ENCODE peak calls at places on chromosome 10, in six cellular contexts. G is astrocyte of the cerebellum, A is SJSA1, T is cardiac fibroblast, V is bronchial epithelial cell, K is GM12891. J is an unnamed sample.

GRCh38 chr10:89337493-89337892 is 9.7 kb downstream of the IFIT3 start:
- DNase-seq in G (no peak), A (no peak), T (peak), V (peak), K (no peak), J (no peak)

GRCh38 chr10:119781498-119781897 is 55.6 kb downstream of the INPP5F start:
- DNase-seq in G (no peak), A (no peak), T (no peak), V (no peak), K (no peak), J (no peak)

GRCh38 chr10:43350139-43350538 is 21.3 kb upstream of the FXYD4 start:
- DNase-seq in G (no peak), A (no peak), T (peak), V (no peak), K (no peak), J (no peak)

GRCh38 chr10:68342909-68343516 is 10.3 kb upstream of the PBLD start:
- DNase-seq in G (no peak), A (no peak), T (no peak), V (no peak), K (no peak), J (no peak)

GRCh38 chr10:57098146-57098545 is 737.1 kb upstream of the ZWINT start:
- DNase-seq in G (no peak), A (no peak), T (no peak), V (no peak), K (no peak), J (no peak)

GRCh38 chr10:17129711-17130110 is at the start of gene CUBN:
- DNase-seq in G (no peak), A (no peak), T (no peak), V (no peak), K (no peak), J (no peak)

GRCh38 chr10:58734116-58734515 is 221.4 kb downstream of the BICC1 start:
- DNase-seq in G (peak), A (no peak), T (peak), V (no peak), K (no peak), J (no peak)

GRCh38 chr10:70651661-70652060 is 20.6 kb upstream of the ADAMTS14 start:
- DNase-seq in G (no peak), A (no peak), T (no peak), V (peak), K (no peak), J (no peak)

GRCh38 chr10:115059301-115059898 is 33.8 kb upstream of the ATRNL1 start:
- DNase-seq in G (no peak), A (no peak), T (no peak), V (no peak), K (no peak), J (no peak)

GRCh38 chr10:1452777-1453176 is 284.5 kb downstream of the ADARB2 start:
- DNase-seq in G (no peak), A (no peak), T (no peak), V (no peak), K (no peak), J (no peak)

GRCh38 chr10:81814842-81815241 is 60.2 kb upstream of the NRG3 start:
- DNase-seq in G (no peak), A (no peak), T (no peak), V (no peak), K (no peak), J (no peak)

GRCh38 chr10:124243702-124244121 is 150.3 kb upstream of the CHST15 start:
- DNase-seq in G (no peak), A (peak), T (no peak), V (no peak), K (no peak), J (no peak)

GRCh38 chr10:131975003-131975402 is 6.7 kb downstream of the BNIP3 start:
- DNase-seq in G (no peak), A (no peak), T (no peak), V (no peak), K (no peak), J (no peak)

GRCh38 chr10:79192677-79193003 is 123.9 kb downstream of the ZMIZ1 start:
- DNase-seq in G (no peak), A (peak), T (peak), V (no peak), K (no peak), J (no peak)

GRCh38 chr10:79386637-79387465 is 39.6 kb downstream of the PPIF start:
- DNase-seq in G (no peak), A (peak), T (peak), V (no peak), K (peak), J (no peak)

GRCh38 chr10:95475827-95476481 is 85.2 kb downstream of the SORBS1 start:
- DNase-seq in G (no peak), A (no peak), T (no peak), V (no peak), K (no peak), J (no peak)

GRCh38 chr10:91208645-91209044 is 11.8 kb upstream of the PCGF5 start:
- DNase-seq in G (no peak), A (no peak), T (peak), V (no peak), K (no peak), J (no peak)

GRCh38 chr10:91514025-91514424 is 103.9 kb downstream of the HECTD2 start:
- DNase-seq in G (no peak), A (no peak), T (no peak), V (no peak), K (no peak), J (no peak)

GRCh38 chr10:73816917-73817729 is 5.7 kb upstream of the NDST2 start:
- DNase-seq in G (no peak), A (no peak), T (peak), V (peak), K (no peak), J (no peak)

GRCh38 chr10:1870491-1870890 is 133.2 kb upstream of the ADARB2 start:
- DNase-seq in G (no peak), A (no peak), T (no peak), V (no peak), K (no peak), J (no peak)

GRCh38 chr10:104367856-104368255 is 14.2 kb downstream of the CFAP58 start:
- DNase-seq in G (no peak), A (no peak), T (no peak), V (no peak), K (no peak), J (no peak)

GRCh38 chr10:89165923-89166322 is 41.2 kb downstream of the CH25H start:
- DNase-seq in G (no peak), A (no peak), T (no peak), V (peak), K (no peak), J (no peak)

GRCh38 chr10:88651131-88651541 is 13.1 kb upstream of the LIPF start:
- DNase-seq in G (peak), A (peak), T (peak), V (peak), K (no peak), J (no peak)

GRCh38 chr10:32958085-32958991 is at the start of gene ITGB1:
- DNase-seq in G (peak), A (peak), T (peak), V (peak), K (peak), J (peak)

J was measured in Kasumi-1.